ENCODE peak calls at places on chromosomes 5 and 9, in five cellular contexts. J, K, H, G and Z are unnamed samples.

GRCh38 chr5:148374693-148375360 is 8.9 kb upstream of the FBXO38 start:
- DNase-seq in H (no peak), J (peak; percentile 71), K (peak; percentile 45), G (peak; percentile 24), Z (no peak)

GRCh38 chr9:19440823-19441580 is 32.2 kb downstream of the ACER2 start:
- DNase-seq in J (no peak), H (no peak), K (no peak), G (no peak), Z (no peak)

GRCh38 chr9:17744786-17745185 is 165.9 kb downstream of the SH3GL2 start:
- DNase-seq in H (no peak), J (no peak), G (no peak), K (no peak), Z (no peak)

GRCh38 chr9:70602364-70603019 is 188.0 kb upstream of the KLF9 start:
- DNase-seq in H (no peak), J (peak; percentile 46), G (peak; percentile 59), K (peak; percentile 65), Z (no peak)

GRCh38 chr9:129558063-129558550 is 62.8 kb downstream of the C9orf50 start:
- DNase-seq in H (no peak), K (no peak), J (no peak), G (no peak), Z (no peak)

GRCh38 chr5:138686668-138687067 is 66.6 kb upstream of the CTNNA1 start:
- DNase-seq in G (no peak), K (no peak), J (no peak), H (no peak), Z (no peak)

GRCh38 chr5:77560677-77561263 is 68.7 kb upstream of the WDR41 start:
- DNase-seq in J (peak; percentile 37), H (no peak), K (peak; percentile 38), G (peak; percentile 13), Z (no peak)

GRCh38 chr5:33588654-33589372 is 148.0 kb downstream of the TARS1 start:
- DNase-seq in H (no peak), J (no peak), G (peak; percentile 21), K (peak; percentile 47), Z (no peak)

GRCh38 chr9:89863837-89864236 is 259.0 kb downstream of the GADD45G start:
- DNase-seq in J (no peak), K (no peak), G (no peak), H (no peak), Z (no peak)

GRCh38 chr5:128487041-128487440 is 51.0 kb downstream of the FBN2 start:
- DNase-seq in H (no peak), J (no peak), K (no peak), G (no peak), Z (no peak)

GRCh38 chr9:126704157-126704941 is 90.6 kb downstream of the LMX1B start:
- DNase-seq in G (peak; percentile 73), K (peak; percentile 29), J (no peak), H (no peak), Z (no peak)

GRCh38 chr5:2908086-2908485 is 156.6 kb upstream of the IRX2 start:
- DNase-seq in J (no peak), K (no peak), G (no peak), H (no peak), Z (no peak)

GRCh38 chr9:126915281-126915816 is 767 bp downstream of the RALGPS1 start:
- DNase-seq in K (peak; percentile 19), J (peak; percentile 85), G (peak; percentile 33), H (peak; percentile 22), Z (no peak)

GRCh38 chr9:131459056-131459455 is 43.7 kb upstream of the POMT1 start:
- DNase-seq in J (no peak), G (no peak), H (no peak), K (no peak), Z (no peak)

GRCh38 chr5:97534166-97534565 is 351.1 kb upstream of the RIOK2 start:
- DNase-seq in G (peak; percentile 18), J (peak; percentile 43), H (no peak), K (peak; percentile 51), Z (no peak)

GRCh38 chr5:119411935-119412623 is 40.2 kb upstream of the HSD17B4 start:
- DNase-seq in H (peak; percentile 25), K (peak; percentile 76), J (peak; percentile 54), G (peak; percentile 67), Z (no peak)

GRCh38 chr5:146188358-146188757 is 5.9 kb upstream of the LARS1 start:
- DNase-seq in J (no peak), G (no peak), K (no peak), H (no peak), Z (no peak)

GRCh38 chr5:179553006-179553405 is 2.7 kb downstream of the RUFY1 start:
- DNase-seq in K (no peak), J (no peak), H (no peak), G (no peak), Z (no peak)

GRCh38 chr9:2015581-2016410 is 649 bp downstream of the SMARCA2 start:
- DNase-seq in G (peak; percentile 30), K (no peak), H (peak; percentile 56), J (peak; percentile 50), Z (peak; percentile 7)

GRCh38 chr9:76456202-76456926 is 2.6 kb upstream of the GCNT1 start:
- DNase-seq in H (no peak), K (no peak), G (no peak), J (peak; percentile 71), Z (no peak)

GRCh38 chr5:68381909-68382308 is 166.4 kb downstream of the PIK3R1 start:
- DNase-seq in H (no peak), K (no peak), J (no peak), G (no peak), Z (no peak)

GRCh38 chr5:72246954-72247442 is 73.0 kb downstream of the MRPS27 start:
- DNase-seq in J (no peak), K (no peak), G (no peak), H (no peak), Z (no peak)

GRCh38 chr5:103589416-103590175 is 27.0 kb upstream of the NUDT12 start:
- DNase-seq in J (no peak), G (no peak), H (no peak), K (no peak), Z (no peak)

GRCh38 chr5:157540707-157541451 is 34.7 kb downstream of the ADAM19 start:
- DNase-seq in H (peak; percentile 58), J (peak; percentile 79), K (no peak), G (no peak), Z (no peak)
- H3K4me1 ChIP-seq in H (peaks cover 90% of the 10 kb centered on the region), J (peaks cover 26% of the 10 kb centered on the region), K (no peaks in the 10 kb centered on the region), G (no peaks in the 10 kb centered on the region), Z (peaks cover 64% of the 10 kb centered on the region)

DNA sequence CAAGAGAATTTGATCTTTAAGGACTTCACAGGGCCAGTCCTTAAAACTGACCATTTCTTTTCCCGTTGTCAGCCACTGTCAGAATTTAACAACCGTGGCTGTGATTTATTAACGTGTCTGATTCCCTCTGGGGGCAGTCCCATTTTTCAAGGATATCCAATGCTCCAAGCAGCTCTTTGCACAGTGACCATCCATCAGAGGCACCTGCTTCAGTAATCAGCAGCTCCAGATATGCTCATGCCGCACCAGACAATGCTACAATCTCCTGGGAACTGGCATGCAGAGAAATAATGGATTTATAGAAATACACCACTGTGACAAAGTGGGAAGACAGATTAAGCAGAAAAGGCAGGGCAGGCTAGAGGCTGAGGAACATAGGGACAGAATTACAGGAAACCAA is 163.3 kb upstream of the PPP1R2B start:
- DNase-seq in G (no peak), J (no peak), H (no peak), K (no peak), Z (no peak)
- H3K4me3 ChIP-seq in G (no peak overlapping the region), J (no peak overlapping the region), H (no peak overlapping the region), K (no peak overlapping the region), Z (no peak overlapping the region)

GRCh38 chr9:35813434-35814105 is 1.3 kb downstream of the HINT2 start:
- DNase-seq in H (no peak), K (peak; percentile 42), J (no peak), G (peak; percentile 78), Z (no peak)

GRCh38 chr9:35814841-35815543 is at the start of gene HINT2:
- DNase-seq in J (peak; percentile 99), K (peak; percentile 98), H (peak; percentile 96), G (peak; percentile 98), Z (peak; percentile 94)

GRCh38 chr9:35814106-35814840 is 569 bp downstream of the HINT2 start:
- DNase-seq in G (peak; percentile 70), J (peak; percentile 81), H (peak; percentile 75), K (no peak), Z (no peak)

GRCh38 chr9:35818341-35818740 is 3.5 kb upstream of the HINT2 start:
- DNase-seq in H (no peak), J (no peak), G (no peak), K (no peak), Z (no peak)

DNA sequence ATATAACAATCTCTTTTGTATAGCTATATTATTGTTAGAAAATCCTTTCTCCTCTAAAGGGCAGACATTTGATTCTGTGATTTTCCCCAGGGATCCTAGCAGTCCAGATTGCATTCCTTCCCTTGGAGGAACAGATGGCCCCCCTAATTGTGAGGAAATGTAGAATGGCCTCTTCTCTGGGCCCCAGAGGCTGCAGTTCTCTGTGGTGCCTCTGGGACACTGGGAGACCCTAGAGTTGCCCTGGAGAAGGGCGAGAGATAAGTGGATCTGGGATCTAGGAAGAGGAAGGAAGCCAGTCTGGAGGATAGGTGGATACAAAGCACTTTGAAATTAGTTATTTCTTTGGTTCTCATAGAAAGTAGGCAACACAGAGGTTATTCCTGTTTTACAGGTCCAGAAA is 1.9 kb upstream of the HINT2 start:
- DNase-seq in H (no peak), J (no peak), K (no peak), G (peak; percentile 46), Z (no peak)
- TF ChIP-seq CTCF in H (no peak), J (peak; percentile 19), K (no peak), G (no peak), Z (no peak)

DNA sequence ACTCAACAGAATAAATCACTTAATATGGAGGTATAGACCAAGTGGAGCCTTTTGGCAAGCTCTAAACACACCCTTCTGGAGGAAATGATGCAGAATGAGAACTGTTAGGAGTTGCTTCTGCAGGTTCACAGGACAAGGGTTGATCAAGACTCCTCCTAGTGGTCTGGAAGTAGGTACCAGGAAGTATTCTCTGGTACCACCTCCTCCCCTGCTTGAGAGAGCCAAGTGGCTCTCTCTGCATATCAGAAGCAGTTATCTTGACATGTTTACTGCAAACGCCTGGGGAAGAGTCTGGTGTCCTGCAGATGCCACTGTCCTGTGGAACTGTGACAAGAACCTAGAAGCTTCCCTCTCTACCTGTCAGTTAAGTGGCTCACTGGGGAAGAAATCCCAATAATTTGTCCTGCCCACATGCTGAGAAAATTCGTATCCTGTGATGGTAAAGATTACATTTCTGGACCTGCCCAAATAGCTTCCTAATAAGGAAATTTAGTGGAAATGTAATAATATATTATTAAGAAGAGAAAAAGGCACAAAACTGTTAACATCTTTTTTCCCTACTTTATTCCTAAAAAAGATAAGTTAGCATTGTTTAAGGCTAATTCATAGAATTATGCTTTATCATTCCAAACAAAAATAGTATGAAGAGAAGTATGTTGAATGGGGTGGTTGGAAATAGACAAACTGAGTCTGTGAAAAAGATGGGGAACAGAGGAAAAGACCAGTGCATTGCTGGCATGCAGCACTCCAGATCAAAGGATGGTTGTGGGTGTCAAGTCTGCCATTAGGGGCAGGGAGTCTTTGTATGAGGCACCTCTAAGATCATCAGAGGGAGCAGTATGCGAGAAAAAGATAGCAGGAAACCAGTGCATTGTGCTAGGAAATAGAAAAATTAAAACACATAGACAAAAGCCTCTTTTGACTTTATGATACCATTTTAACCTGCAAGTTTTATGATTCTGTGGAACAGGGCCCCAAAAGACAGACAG is 118.8 kb downstream of the CDC42SE2 start:
- DNase-seq in G (peak; percentile 70), J (peak; percentile 87), H (no peak), K (peak; percentile 50), Z (no peak)
- H3K4me1 ChIP-seq in G (peaks cover 44% of the 10 kb centered on the region), J (peaks cover 65% of the 10 kb centered on the region), H (peaks cover 60% of the 10 kb centered on the region), K (peaks cover 2% of the 10 kb centered on the region), Z (peaks cover 34% of the 10 kb centered on the region)

GRCh38 chr5:67012241-67012640 is 184.4 kb downstream of the CD180 start:
- DNase-seq in G (no peak), J (no peak), K (no peak), H (no peak), Z (no peak)
- H3K4me3 ChIP-seq in G (no peak overlapping the region), J (no peak overlapping the region), K (no peak overlapping the region), H (no peak overlapping the region), Z (no peak overlapping the region)